ENCODE peak calls at places on chromosomes 12 and 14, in eight cellular contexts. R, U, G, L, B, N, Y and I are unnamed samples.

GRCh38 chr12:117347588-117347987 is 13.8 kb downstream of the NOS1 start:
- DNase-seq in R (no peak), U (no peak), G (no peak), L (no peak), B (no peak), N (peak), Y (no peak), I (no peak)

GRCh38 chr12:124298685-124299410 is 4.0 kb downstream of the RFLNA start:
- DNase-seq in R (no peak), U (no peak), G (no peak), L (no peak), B (no peak), N (no peak), Y (no peak), I (no peak)

GRCh38 chr12:110744176-110744575 is 1.5 kb upstream of the PPP1CC start:
- DNase-seq in R (peak), U (no peak), G (no peak), L (no peak), B (no peak), N (no peak), Y (no peak), I (no peak)

GRCh38 chr12:93571854-93572711 is at the start of gene SOCS2:
- DNase-seq in R (peak), U (no peak), G (no peak), L (peak), B (peak), N (peak), Y (peak), I (no peak)

GRCh38 chr12:6765048-6765633 is 1.0 kb upstream of the PTMS start:
- DNase-seq in R (peak), U (no peak), G (no peak), L (no peak), B (no peak), N (no peak), Y (no peak), I (no peak)

GRCh38 chr12:56221233-56221756 is 427 bp downstream of the RNF41 start:
- DNase-seq in R (peak), U (no peak), G (no peak), L (peak), B (peak), N (peak), Y (peak), I (no peak)

GRCh38 chr12:65525501-65526141 is 247.1 kb downstream of the MSRB3 start:
- DNase-seq in R (peak), U (no peak), G (no peak), L (no peak), B (no peak), N (no peak), Y (no peak), I (no peak)

GRCh38 chr12:2806700-2807099 is 5.8 kb upstream of the ITFG2 start:
- DNase-seq in R (no peak), U (no peak), G (no peak), L (no peak), B (no peak), N (no peak), Y (no peak), I (no peak)

GRCh38 chr12:81863406-81863805 is 104.3 kb upstream of the PPFIA2 start:
- DNase-seq in R (no peak), U (no peak), G (no peak), L (no peak), B (peak), N (no peak), Y (no peak), I (no peak)

GRCh38 chr14:95227279-95227860 is 70.0 kb upstream of the DICER1 start:
- DNase-seq in R (no peak), U (no peak), G (no peak), L (no peak), B (no peak), N (no peak), Y (no peak), I (no peak)

GRCh38 chr12:115771065-115771464 is 506.4 kb downstream of the MED13L start:
- DNase-seq in R (peak), U (no peak), G (no peak), L (peak), B (no peak), N (no peak), Y (no peak), I (no peak)

GRCh38 chr14:60655898-60656754 is 6.8 kb upstream of the SIX1 start:
- DNase-seq in R (no peak), U (no peak), G (no peak), L (no peak), B (peak), N (no peak), Y (peak), I (no peak)

GRCh38 chr12:109134186-109134917 is 18.0 kb downstream of the ACACB start:
- DNase-seq in R (peak), U (no peak), G (no peak), L (peak), B (no peak), N (peak), Y (peak), I (no peak)

GRCh38 chr14:96011609-96012008 is 27.6 kb upstream of the C14orf132 start:
- DNase-seq in R (no peak), U (no peak), G (no peak), L (no peak), B (no peak), N (no peak), Y (no peak), I (no peak)

GRCh38 chr14:73888971-73889370 is 2.3 kb downstream of the ZNF410 start:
- DNase-seq in R (peak), U (no peak), G (no peak), L (no peak), B (no peak), N (no peak), Y (no peak), I (no peak)

GRCh38 chr14:34951286-34951685 is 31.5 kb upstream of the SRP54 start:
- DNase-seq in R (peak), U (no peak), G (no peak), L (no peak), B (no peak), N (no peak), Y (no peak), I (no peak)

GRCh38 chr14:39374846-39375245 is 57.4 kb downstream of the FBXO33 start:
- DNase-seq in R (peak), U (no peak), G (no peak), L (no peak), B (no peak), N (no peak), Y (no peak), I (no peak)

GRCh38 chr12:68400231-68400829 is 68.2 kb upstream of the MDM1 start:
- DNase-seq in R (no peak), U (no peak), G (no peak), L (no peak), B (no peak), N (no peak), Y (no peak), I (no peak)

GRCh38 chr12:6935221-6935550 is 7.4 kb downstream of the ATN1 start:
- DNase-seq in R (peak), U (no peak), G (no peak), L (no peak), B (no peak), N (no peak), Y (no peak), I (no peak)

GRCh38 chr12:90925562-90925961 is 29.4 kb downstream of the CCER1 start:
- DNase-seq in R (no peak), U (no peak), G (no peak), L (no peak), B (no peak), N (no peak), Y (no peak), I (no peak)

GRCh38 chr14:34081576-34082136 is 130.8 kb upstream of the EGLN3 start:
- DNase-seq in R (peak), U (no peak), G (no peak), L (no peak), B (no peak), N (no peak), Y (no peak), I (no peak)

GRCh38 chr12:75135021-75135420 is 74.6 kb downstream of the KCNC2 start:
- DNase-seq in R (no peak), U (no peak), G (no peak), L (no peak), B (no peak), N (no peak), Y (no peak), I (no peak)

GRCh38 chr12:62720661-62721330 is 214.2 kb downstream of the PPM1H start:
- DNase-seq in R (peak), U (no peak), G (no peak), L (no peak), B (no peak), N (no peak), Y (no peak), I (no peak)

GRCh38 chr12:46101121-46101869 is 110.9 kb upstream of the SCAF11 start:
- DNase-seq in R (peak), U (no peak), G (no peak), L (no peak), B (no peak), N (no peak), Y (no peak), I (no peak)

GRCh38 chr12:68113644-68114043 is 45.9 kb downstream of the IFNG start:
- DNase-seq in R (no peak), U (peak), G (no peak), L (no peak), B (no peak), N (no peak), Y (peak), I (no peak)

GRCh38 chr12:122190842-122191668 is 8.1 kb downstream of the LRRC43 start:
- DNase-seq in R (peak), U (peak), G (peak), L (peak), B (peak), N (no peak), Y (peak), I (peak)

GRCh38 chr14:100994082-100994481 is 90.6 kb upstream of the RTL1 start:
- DNase-seq in R (peak), U (no peak), G (no peak), L (no peak), B (no peak), N (no peak), Y (no peak), I (no peak)

GRCh38 chr12:93819048-93819491 is 141.9 kb downstream of the CRADD start:
- DNase-seq in R (peak), U (no peak), G (no peak), L (no peak), B (no peak), N (peak), Y (no peak), I (no peak)

GRCh38 chr12:65536876-65537661 is 258.6 kb downstream of the MSRB3 start:
- DNase-seq in R (peak), U (no peak), G (no peak), L (peak), B (no peak), N (peak), Y (no peak), I (no peak)

GRCh38 chr14:90454041-90455000 is 57.5 kb downstream of the CALM1 start:
- DNase-seq in R (peak), U (peak), G (no peak), L (peak), B (peak), N (no peak), Y (peak), I (peak)

GRCh38 chr14:101070540-101071492 is 167.3 kb upstream of the RTL1 start:
- DNase-seq in R (no peak), U (no peak), G (no peak), L (no peak), B (no peak), N (peak), Y (peak), I (no peak)

GRCh38 chr14:97916100-97916499 is 1118.9 kb downstream of the VRK1 start:
- DNase-seq in R (no peak), U (no peak), G (no peak), L (no peak), B (no peak), N (no peak), Y (no peak), I (no peak)

GRCh38 chr12:128872303-128872702 is 19.0 kb downstream of the GLT1D1 start:
- DNase-seq in R (no peak), U (no peak), G (no peak), L (no peak), B (no peak), N (no peak), Y (no peak), I (no peak)

GRCh38 chr12:57213068-57213715 is 3.4 kb upstream of the NXPH4 start:
- DNase-seq in R (peak), U (peak), G (peak), L (peak), B (no peak), N (peak), Y (peak), I (peak)

GRCh38 chr12:70660620-70661219 is 23.5 kb upstream of the PTPRB start:
- DNase-seq in R (peak), U (peak), G (no peak), L (no peak), B (no peak), N (no peak), Y (no peak), I (peak)

GRCh38 chr14:99063620-99064225 is 208.3 kb downstream of the BCL11B start:
- DNase-seq in R (no peak), U (no peak), G (no peak), L (no peak), B (no peak), N (no peak), Y (no peak), I (no peak)

GRCh38 chr12:21776242-21776641 is 1.7 kb upstream of the KCNJ8 start:
- DNase-seq in R (no peak), U (no peak), G (no peak), L (peak), B (no peak), N (no peak), Y (no peak), I (no peak)

GRCh38 chr12:27334052-27334720 is 1.6 kb downstream of the BMAL2 start:
- DNase-seq in R (peak), U (no peak), G (no peak), L (no peak), B (no peak), N (no peak), Y (no peak), I (no peak)

GRCh38 chr12:27331927-27332324 is 710 bp upstream of the BMAL2 start:
- DNase-seq in R (peak), U (peak), G (no peak), L (no peak), B (no peak), N (no peak), Y (no peak), I (no peak)

GRCh38 chr12:27333311-27334009 is 824 bp downstream of the BMAL2 start:
- DNase-seq in R (peak), U (peak), G (peak), L (peak), B (peak), N (peak), Y (peak), I (peak)

GRCh38 chr12:27331299-27331926 is 1.2 kb upstream of the BMAL2 start:
- DNase-seq in R (peak), U (peak), G (no peak), L (no peak), B (no peak), N (no peak), Y (no peak), I (no peak)

GRCh38 chr12:27332407-27333310 is at the start of gene BMAL2:
- DNase-seq in R (peak), U (peak), G (no peak), L (peak), B (peak), N (no peak), Y (peak), I (peak)
- H3K4me3 ChIP-seq in R (peak), U (peak), G (peak), L (peak), B (peak), N (peak), Y (peak), I (peak)

GRCh38 chr12:25074954-25075353 is 120.0 kb downstream of the DNAI7 start:
- DNase-seq in R (no peak), U (no peak), G (no peak), L (no peak), B (no peak), N (no peak), Y (no peak), I (no peak)
- H3K4me3 ChIP-seq in R (no peak), U (no peak), G (no peak), L (no peak), B (no peak), N (no peak), Y (no peak), I (no peak)

DNA sequence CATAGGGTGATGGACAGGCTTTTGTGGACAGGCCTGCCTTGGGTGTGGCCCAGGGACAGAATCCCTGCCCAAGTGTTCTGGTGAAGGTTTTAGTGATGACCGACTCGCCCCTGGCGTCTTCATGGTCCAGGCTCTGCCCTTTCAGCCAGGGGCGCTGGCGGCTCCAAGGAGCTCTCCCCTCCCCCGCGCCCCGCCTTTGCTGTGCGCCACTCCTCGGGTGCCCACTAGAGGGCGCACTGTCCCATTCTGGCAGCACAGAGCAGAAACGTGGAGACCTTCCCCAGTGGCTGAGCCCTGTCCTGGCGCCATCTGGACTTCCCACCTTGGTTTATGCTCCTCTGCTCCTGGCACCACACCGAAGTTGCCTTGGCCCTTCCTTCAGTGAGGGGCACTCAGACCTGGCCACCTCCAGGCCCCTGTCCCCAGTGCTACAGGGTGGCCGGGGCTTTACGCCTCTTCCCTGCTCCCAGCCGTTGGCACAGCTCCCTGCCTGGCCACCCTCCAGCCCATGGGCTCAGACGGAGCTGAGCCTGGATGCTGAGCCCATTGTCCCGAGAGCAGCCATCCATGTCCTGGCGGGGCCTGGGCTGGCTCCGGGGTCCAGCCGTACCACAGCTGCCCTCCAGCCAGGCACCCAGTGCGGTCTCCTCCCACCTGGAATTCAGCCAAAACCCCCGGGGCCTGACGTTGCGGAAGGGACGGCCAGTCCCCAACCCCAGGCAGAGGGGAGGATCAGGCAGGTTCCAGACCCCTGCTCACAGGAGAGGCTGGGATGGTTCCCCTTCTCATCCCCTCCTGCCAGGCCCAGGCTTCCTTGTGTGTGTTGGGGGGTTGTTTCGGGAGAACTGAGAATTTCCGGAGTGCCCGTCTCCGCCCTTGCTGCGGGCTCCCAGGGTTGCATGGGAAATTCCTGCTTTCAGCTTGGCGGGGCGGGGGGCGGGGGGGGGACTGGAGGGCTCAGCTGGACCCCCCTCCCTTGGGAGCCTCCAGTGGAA is 5.6 kb upstream of the CRIP1 start:
- DNase-seq in R (peak), U (peak), G (peak), L (peak), B (peak), N (peak), Y (peak), I (peak)
- H3K4me3 ChIP-seq in R (peak), U (peak), G (peak), L (no peak), B (no peak), N (peak), Y (peak), I (peak)

GRCh38 chr14:75307700-75308379 is 29.2 kb downstream of the FOS start:
- DNase-seq in R (peak), U (peak), G (peak), L (peak), B (peak), N (peak), Y (peak), I (peak)

GRCh38 chr14:75306917-75307699 is 28.5 kb downstream of the FOS start:
- DNase-seq in R (peak), U (peak), G (no peak), L (peak), B (no peak), N (no peak), Y (no peak), I (peak)

GRCh38 chr14:75315143-75315542 is 36.5 kb downstream of the FOS start:
- DNase-seq in R (peak), U (no peak), G (no peak), L (no peak), B (no peak), N (no peak), Y (no peak), I (no peak)

GRCh38 chr14:75310295-75311059 is 31.8 kb downstream of the FOS start:
- DNase-seq in R (peak), U (no peak), G (no peak), L (no peak), B (peak), N (peak), Y (peak), I (no peak)
- H3K4me3 ChIP-seq in R (peak), U (no peak), G (no peak), L (no peak), B (peak), N (peak), Y (no peak), I (no peak)

DNA sequence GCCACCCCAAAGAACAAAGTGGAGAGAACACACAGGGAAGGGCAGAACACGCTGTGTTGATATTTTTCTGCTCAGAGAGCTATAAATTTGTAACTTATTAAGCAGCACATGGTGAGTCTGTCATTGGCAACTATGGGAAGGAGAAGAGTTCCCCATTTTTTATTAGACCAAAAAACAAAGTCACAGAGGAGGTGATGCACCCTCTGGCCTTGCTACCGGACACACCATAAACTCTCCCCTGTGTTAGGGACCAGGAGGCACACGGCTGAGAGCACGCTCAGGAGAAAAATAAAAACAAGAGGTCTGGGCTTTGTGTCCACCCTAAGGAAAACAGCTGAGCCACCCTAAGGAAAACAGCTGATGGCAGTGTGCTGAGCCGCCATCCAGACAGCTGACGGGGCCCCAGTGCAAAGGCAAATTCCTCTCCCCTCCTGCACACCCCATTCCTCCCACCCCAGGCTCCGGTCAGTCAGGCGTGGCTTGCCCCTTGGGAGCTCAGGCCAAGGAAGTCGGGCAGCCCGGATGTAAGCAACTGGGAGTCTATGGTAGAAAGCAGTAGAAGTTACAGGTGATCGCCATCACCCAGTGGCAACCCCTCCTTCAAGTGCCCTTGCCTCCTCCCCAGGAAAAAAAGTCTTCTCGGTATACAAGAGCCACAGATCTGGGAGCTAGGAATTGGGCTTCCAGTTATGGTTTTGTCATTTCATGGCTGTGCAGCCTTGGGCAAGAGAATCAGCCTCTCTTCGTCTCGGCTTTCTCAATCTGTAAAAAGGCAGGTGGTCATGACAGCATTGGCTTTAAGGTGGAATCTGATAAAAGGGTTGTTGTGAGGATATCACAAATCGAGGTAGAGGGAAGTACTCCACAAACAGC is 2.4 kb downstream of the PXN start:
- DNase-seq in R (peak), U (no peak), G (no peak), L (no peak), B (no peak), N (peak), Y (no peak), I (no peak)
- H3K4me3 ChIP-seq in R (peak), U (peak), G (peak), L (no peak), B (no peak), N (peak), Y (no peak), I (no peak)

GRCh38 chr12:8696402-8697100 is 1.2 kb upstream of the RIMKLB start:
- DNase-seq in R (no peak), U (no peak), G (no peak), L (no peak), B (no peak), N (no peak), Y (peak), I (no peak)
- H3K4me3 ChIP-seq in R (peak), U (peak), G (no peak), L (peak), B (peak), N (peak), Y (peak), I (peak)